ENCODE peak calls at places on chromosomes 6 and 20, in seven cellular contexts. J is B cell, O is right atrium auricular region, B is heart right ventricle, Q is posterior vena cava, X is psoas muscle, E is cardiac muscle cell. L is an unnamed sample.

GRCh38 chr6:90221403-90221802 is 75.2 kb downstream of the BACH2 start:
- DNase-seq in J (no peak), O (no peak), B (no peak), Q (no peak), X (no peak), E (no peak), L (no peak)

GRCh38 chr6:40922281-40922680 is 116.7 kb downstream of the UNC5CL start:
- DNase-seq in J (no peak), O (no peak), B (no peak), Q (no peak), X (no peak), E (no peak), L (no peak)

GRCh38 chr6:116268589-116269293 is 11.0 kb downstream of the TSPYL1 start:
- DNase-seq in J (no peak), O (no peak), B (no peak), Q (no peak), X (no peak), E (peak), L (peak)

GRCh38 chr6:113856571-113857564 is at the start of gene MARCKS:
- DNase-seq in J (peak), O (peak), B (peak), Q (peak), X (peak), E (peak), L (peak)

GRCh38 chr6:157586088-157586414 is 205.1 kb downstream of the ZDHHC14 start:
- DNase-seq in J (no peak), O (peak), B (no peak), Q (peak), X (no peak), E (no peak), L (no peak)

GRCh38 chr6:11083491-11083890 is 10.1 kb upstream of the SMIM13 start:
- DNase-seq in J (no peak), O (no peak), B (no peak), Q (no peak), X (no peak), E (peak), L (peak)

GRCh38 chr20:50318709-50319108 is 128.1 kb downstream of the CEBPB start:
- DNase-seq in J (no peak), O (no peak), B (no peak), Q (no peak), X (no peak), E (no peak), L (no peak)

GRCh38 chr6:139161169-139161568 is 26.3 kb downstream of the HECA start:
- DNase-seq in J (peak), O (no peak), B (no peak), Q (no peak), X (no peak), E (no peak), L (no peak)

GRCh38 chr6:33116417-33116816 is 40.6 kb downstream of the HLA-DPB1 start:
- DNase-seq in J (no peak), O (no peak), B (no peak), Q (no peak), X (no peak), E (no peak), L (no peak)

GRCh38 chr6:3776881-3777507 is 25.5 kb upstream of the PXDC1 start:
- DNase-seq in J (no peak), O (no peak), B (no peak), Q (no peak), X (no peak), E (no peak), L (no peak)

GRCh38 chr6:145898376-145898775 is 65.8 kb downstream of the SHPRH start:
- DNase-seq in J (no peak), O (no peak), B (no peak), Q (no peak), X (no peak), E (no peak), L (no peak)

GRCh38 chr20:62386383-62387218 is at the start of gene RPS21:
- DNase-seq in J (peak), O (peak), B (peak), Q (peak), X (peak), E (peak), L (peak)

GRCh38 chr20:24132246-24132645 is 143.7 kb upstream of the GGTLC1 start:
- DNase-seq in J (no peak), O (no peak), B (no peak), Q (no peak), X (no peak), E (no peak), L (no peak)

GRCh38 chr20:2747676-2748235 is 52.7 kb downstream of the CPXM1 start:
- DNase-seq in J (no peak), O (peak), B (peak), Q (no peak), X (no peak), E (no peak), L (no peak)

L was measured in dermis microvascular lymphatic vessel endothelial cell.